ENCODE peak calls at places on chromosomes 16 and 17, in four cellular contexts. One of them, this sample, is unnamed.

GRCh38 chr17:9646556-9646905 is 1.2 kb downstream of the USP43 start:
- DNase-seq in activated effector memory CD4-positive, alpha-beta T cell treated with anti-CD3 and anti-CD28 coated beads, Interleukin-2, amount 50 U/mL, for 16 hours: no peak
- DNase-seq in naive B cell: no peak
- DNase-seq in cardiac muscle cell: no peak
- DNase-seq in this sample: no peak

GRCh38 chr16:65212791-65213190 is 90.9 kb upstream of the CDH11 start:
- DNase-seq in activated effector memory CD4-positive, alpha-beta T cell treated with anti-CD3 and anti-CD28 coated beads, Interleukin-2, amount 50 U/mL, for 16 hours: no peak
- DNase-seq in naive B cell: no peak
- DNase-seq in cardiac muscle cell: no peak
- DNase-seq in this sample: no peak

GRCh38 chr16:89402962-89403361 is 87.4 kb downstream of the ANKRD11 start:
- DNase-seq in activated effector memory CD4-positive, alpha-beta T cell treated with anti-CD3 and anti-CD28 coated beads, Interleukin-2, amount 50 U/mL, for 16 hours: no peak
- DNase-seq in naive B cell: peak
- DNase-seq in cardiac muscle cell: no peak
- DNase-seq in this sample: no peak

GRCh38 chr17:46199379-46199778 is 6.2 kb upstream of the KANSL1 start:
- DNase-seq in activated effector memory CD4-positive, alpha-beta T cell treated with anti-CD3 and anti-CD28 coated beads, Interleukin-2, amount 50 U/mL, for 16 hours: no peak
- DNase-seq in naive B cell: no peak
- DNase-seq in cardiac muscle cell: no peak
- DNase-seq in this sample: no peak

GRCh38 chr17:70040336-70040735 is 34.7 kb upstream of the KCNJ16 start:
- DNase-seq in activated effector memory CD4-positive, alpha-beta T cell treated with anti-CD3 and anti-CD28 coated beads, Interleukin-2, amount 50 U/mL, for 16 hours: no peak
- DNase-seq in naive B cell: no peak
- DNase-seq in cardiac muscle cell: no peak
- DNase-seq in this sample: no peak

GRCh38 chr16:68365167-68365817 is 54.5 kb downstream of the PRMT7 start:
- DNase-seq in activated effector memory CD4-positive, alpha-beta T cell treated with anti-CD3 and anti-CD28 coated beads, Interleukin-2, amount 50 U/mL, for 16 hours: no peak
- DNase-seq in naive B cell: no peak
- DNase-seq in cardiac muscle cell: no peak
- DNase-seq in this sample: no peak

GRCh38 chr17:19703106-19703775 is 13.1 kb downstream of the SLC47A2 start:
- DNase-seq in activated effector memory CD4-positive, alpha-beta T cell treated with anti-CD3 and anti-CD28 coated beads, Interleukin-2, amount 50 U/mL, for 16 hours: no peak
- DNase-seq in naive B cell: no peak
- DNase-seq in cardiac muscle cell: peak
- DNase-seq in this sample: no peak

GRCh38 chr16:46830417-46830901 is 521 bp downstream of the C16orf87 start:
- DNase-seq in activated effector memory CD4-positive, alpha-beta T cell treated with anti-CD3 and anti-CD28 coated beads, Interleukin-2, amount 50 U/mL, for 16 hours: peak
- DNase-seq in naive B cell: no peak
- DNase-seq in cardiac muscle cell: peak
- DNase-seq in this sample: peak

GRCh38 chr17:15463363-15463762 is 4.1 kb downstream of the CDRT4 start:
- DNase-seq in activated effector memory CD4-positive, alpha-beta T cell treated with anti-CD3 and anti-CD28 coated beads, Interleukin-2, amount 50 U/mL, for 16 hours: no peak
- DNase-seq in naive B cell: no peak
- DNase-seq in cardiac muscle cell: peak
- DNase-seq in this sample: peak

This sample was measured in testis.